ENCODE peak calls at places on chromosome 3, in eight cellular contexts. R is lower lobe of right lung, V is T follicular helper cell, N is SW480, Y is amygdala, H is NCI-H1092 treated with DMSO at 0.1 percent for 48 hours, E is germinal center, U is A172. O is an unnamed sample.

GRCh38 chr3:56494679-56495322 is 26.5 kb upstream of the ERC2 start:
- DNase-seq in R (peak; percentile 68), V (peak; percentile 63), N (peak; percentile 85), Y (peak; percentile 3), H (peak; percentile 54), E (peak; percentile 83), U (peak; percentile 87), O (peak; percentile 85)

GRCh38 chr3:158911586-158911985 is 109.7 kb downstream of the MFSD1 start:
- DNase-seq in R (no peak), V (no peak), N (no peak), Y (no peak), H (no peak), E (no peak), U (no peak), O (no peak)

GRCh38 chr3:79809106-79809505 is 41.3 kb upstream of the ROBO1 start:
- DNase-seq in R (no peak), V (no peak), N (no peak), Y (no peak), H (no peak), E (no peak), U (no peak), O (no peak)

GRCh38 chr3:69320867-69321266 is 65.0 kb downstream of the FRMD4B start:
- DNase-seq in R (no peak), V (no peak), N (no peak), Y (no peak), H (no peak), E (no peak), U (no peak), O (no peak)

GRCh38 chr3:119194237-119195150 is 21.1 kb downstream of the UPK1B start:
- DNase-seq in R (no peak), V (no peak), N (no peak), Y (no peak), H (no peak), E (no peak), U (no peak), O (no peak)

GRCh38 chr3:73511555-73511954 is 113.2 kb downstream of the PDZRN3 start:
- DNase-seq in R (no peak), V (no peak), N (no peak), Y (peak; percentile 38), H (peak; percentile 60), E (no peak), U (no peak), O (no peak)

GRCh38 chr3:139105154-139105702 is 60.5 kb upstream of the PRR23C start:
- DNase-seq in R (no peak), V (no peak), N (no peak), Y (no peak), H (no peak), E (no peak), U (no peak), O (no peak)

GRCh38 chr3:150370129-150370602 is 37.9 kb upstream of the TSC22D2 start:
- DNase-seq in R (no peak), V (no peak), N (peak; percentile 86), Y (peak; percentile 30), H (no peak), E (no peak), U (peak; percentile 98), O (peak; percentile 24)

GRCh38 chr3:8204846-8205624 is 296.6 kb upstream of the LMCD1 start:
- DNase-seq in R (no peak), V (no peak), N (no peak), Y (no peak), H (no peak), E (no peak), U (peak; percentile 4), O (no peak)

GRCh38 chr3:49469876-49470713 is at the start of gene DAG1:
- DNase-seq in R (peak; percentile 98), V (peak; percentile 91), N (peak; percentile 94), Y (peak; percentile 95), H (peak; percentile 89), E (peak; percentile 97), U (peak; percentile 89), O (peak; percentile 89)

GRCh38 chr3:30496496-30496966 is 109.9 kb upstream of the TGFBR2 start:
- DNase-seq in R (no peak), V (no peak), N (peak; percentile 29), Y (no peak), H (no peak), E (no peak), U (peak; percentile 49), O (no peak)

GRCh38 chr3:181761906-181762305 is 50.2 kb downstream of the SOX2 start:
- DNase-seq in R (no peak), V (no peak), N (no peak), Y (no peak), H (no peak), E (no peak), U (no peak), O (no peak)

GRCh38 chr3:165283328-165283727 is 87.1 kb upstream of the SLITRK3 start:
- DNase-seq in R (no peak), V (no peak), N (no peak), Y (no peak), H (no peak), E (no peak), U (no peak), O (no peak)